ENCODE peak calls at places on chromosomes 2 and 18, in six cellular contexts. W is H1, P is HepG2, O is K562, K is HCT116, D is SK-N-SH. G is an unnamed sample.

GRCh38 chr2:100262555-100263320 is 59.6 kb downstream of the LONRF2 start:
- DNase-seq in K (peak), P (peak), D (peak), O (peak), W (peak), G (peak)

GRCh38 chr2:26644188-26644835 is 3.1 kb upstream of the CIB4 start:
- DNase-seq in W (peak), D (no peak), P (no peak), K (no peak), O (no peak), G (no peak)

GRCh38 chr2:3472296-3472695 is 47.0 kb downstream of the ADI1 start:
- DNase-seq in O (no peak), D (no peak), K (no peak), P (no peak), W (no peak), G (no peak)

GRCh38 chr2:64485961-64486360 is 32.0 kb downstream of the LGALSL start:
- DNase-seq in P (no peak), W (no peak), D (no peak), K (no peak), O (no peak), G (no peak)

GRCh38 chr2:233688341-233688740 is 4.3 kb upstream of the UGT1A6 start:
- DNase-seq in K (no peak), W (no peak), P (no peak), O (no peak), D (no peak), G (no peak)

GRCh38 chr2:5938566-5938896 is 246.3 kb downstream of the SOX11 start:
- DNase-seq in O (no peak), W (peak), K (no peak), P (peak), D (no peak), G (peak)

GRCh38 chr2:67272195-67272594 is 124.9 kb upstream of the ETAA1 start:
- DNase-seq in D (no peak), K (no peak), O (no peak), W (no peak), P (no peak), G (no peak)

GRCh38 chr2:215880970-215881369 is 132.4 kb downstream of the MREG start:
- DNase-seq in P (no peak), K (no peak), W (no peak), D (no peak), O (no peak), G (no peak)

GRCh38 chr2:146764301-146764700 is 1080.5 kb upstream of the ACVR2A start:
- DNase-seq in P (no peak), W (no peak), D (no peak), K (no peak), O (no peak), G (no peak)

GRCh38 chr2:161169335-161169734 is 9.1 kb downstream of the TANK start:
- DNase-seq in O (no peak), P (no peak), W (no peak), D (no peak), K (no peak), G (no peak)

GRCh38 chr2:102294802-102295489 is 16.4 kb upstream of the IL1RL1 start:
- DNase-seq in O (no peak), W (no peak), D (no peak), P (no peak), K (no peak), G (no peak)
- TF ChIP-seq JUND in O (no peak), W (no peak), D (no peak), P (no peak), K (no peak), G (no peak)

GRCh38 chr2:127498386-127498785 is 27.9 kb downstream of the IWS1 start:
- DNase-seq in K (no peak), D (no peak), O (no peak), P (peak), W (no peak), G (no peak)
- TF ChIP-seq JUND in K (no peak), D (no peak), O (no peak), P (no peak), W (no peak), G (no peak)

DNA sequence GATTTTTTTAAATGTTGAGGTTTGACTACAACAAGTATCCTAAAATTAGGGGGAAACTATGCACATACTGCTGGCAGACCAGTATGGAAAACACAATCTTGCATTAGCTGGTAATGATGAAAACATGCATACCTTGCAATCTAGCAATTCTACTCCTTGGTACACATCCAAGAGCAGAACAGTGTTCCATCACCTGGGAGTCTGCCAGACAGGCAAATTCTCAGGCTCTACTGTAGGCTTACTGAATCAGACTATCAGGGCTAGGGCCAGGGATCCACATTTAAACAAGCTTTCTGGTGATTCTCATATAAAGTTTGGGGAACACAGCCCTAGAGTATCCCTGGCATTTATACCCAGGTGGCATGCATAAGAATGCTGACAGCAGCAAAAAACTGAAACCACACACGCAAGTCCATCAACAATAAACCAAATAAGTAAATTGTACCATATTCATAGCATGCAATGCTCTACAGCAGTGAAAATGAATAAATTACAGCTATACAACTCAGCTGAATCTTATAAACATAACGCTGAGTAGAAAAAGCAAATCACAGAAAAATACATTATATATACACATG is 13.6 kb downstream of the CDH2 start:
- DNase-seq in K (no peak), D (no peak), O (no peak), P (no peak), W (no peak), G (no peak)
- TF ChIP-seq JUND in K (no peak), D (no peak), O (no peak), P (no peak), W (no peak), G (no peak)

DNA sequence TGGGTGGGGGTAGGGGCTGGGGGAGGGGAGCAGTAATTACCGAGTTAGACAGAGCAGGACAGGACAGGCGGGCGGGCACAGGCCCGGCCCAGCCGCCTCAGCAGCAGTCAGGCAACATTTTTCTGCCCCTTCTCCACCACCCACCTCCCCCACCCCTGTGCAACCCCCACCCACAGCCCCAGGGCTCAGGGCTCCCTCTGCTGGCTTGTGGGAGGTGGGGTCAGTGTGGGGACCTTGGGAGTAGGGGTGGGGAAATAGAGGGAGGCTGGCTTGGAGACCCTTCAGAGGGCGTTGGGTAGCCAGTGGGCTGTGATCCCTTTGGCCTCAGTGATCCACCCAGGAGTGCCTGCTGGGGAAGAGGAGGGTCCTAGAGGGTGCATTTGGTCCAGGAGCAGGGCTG is 6.4 kb downstream of the WNT6 start:
- DNase-seq in O (no peak), D (no peak), P (no peak), W (no peak), K (no peak), G (no peak)
- TF ChIP-seq JUND in O (no peak), D (no peak), P (no peak), W (no peak), K (no peak), G (no peak)

GRCh38 chr2:129744649-129745048 is 234.8 kb upstream of the RAB6C start:
- DNase-seq in K (no peak), W (no peak), O (no peak), P (no peak), D (no peak), G (no peak)

GRCh38 chr2:129751409-129751808 is 228.1 kb upstream of the RAB6C start:
- DNase-seq in D (no peak), K (no peak), W (no peak), O (no peak), P (no peak), G (no peak)

GRCh38 chr2:129747500-129748125 is 231.9 kb upstream of the RAB6C start:
- DNase-seq in P (no peak), W (no peak), D (no peak), K (no peak), O (no peak), G (no peak)

GRCh38 chr2:129748250-129748649 is 231.2 kb upstream of the RAB6C start:
- DNase-seq in W (no peak), D (no peak), O (no peak), P (no peak), K (no peak), G (no peak)

DNA sequence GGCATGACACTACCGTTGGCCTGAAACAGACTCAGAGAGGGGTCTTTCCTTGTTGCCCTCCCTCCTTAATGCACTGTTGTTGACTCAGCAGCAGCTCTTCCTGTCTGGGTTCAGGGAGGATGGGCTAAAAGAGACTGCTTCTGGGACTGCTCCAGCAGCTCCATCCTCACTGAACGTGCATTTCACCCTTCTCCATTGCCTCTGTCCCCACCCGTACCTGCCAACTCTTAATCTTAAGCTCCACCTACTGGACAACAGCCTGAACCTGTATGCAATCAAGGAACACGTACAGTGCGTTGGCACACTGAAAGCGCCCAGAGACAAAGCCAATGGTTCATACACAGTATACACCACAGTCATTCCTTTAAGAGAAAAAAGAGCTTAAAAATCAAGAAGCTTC is 230.8 kb upstream of the RAB6C start:
- DNase-seq in K (peak), D (no peak), P (peak), W (no peak), O (no peak), G (peak)
- TF ChIP-seq JUND in K (no peak), D (no peak), P (no peak), W (no peak), O (no peak), G (no peak)

GRCh38 chr18:23844991-23845680 is 155.9 kb downstream of the LAMA3 start:
- DNase-seq in P (no peak), O (no peak), W (no peak), K (no peak), D (no peak), G (no peak)
- TF ChIP-seq JUND in P (no peak), O (no peak), W (no peak), K (no peak), D (no peak), G (no peak)

DNA sequence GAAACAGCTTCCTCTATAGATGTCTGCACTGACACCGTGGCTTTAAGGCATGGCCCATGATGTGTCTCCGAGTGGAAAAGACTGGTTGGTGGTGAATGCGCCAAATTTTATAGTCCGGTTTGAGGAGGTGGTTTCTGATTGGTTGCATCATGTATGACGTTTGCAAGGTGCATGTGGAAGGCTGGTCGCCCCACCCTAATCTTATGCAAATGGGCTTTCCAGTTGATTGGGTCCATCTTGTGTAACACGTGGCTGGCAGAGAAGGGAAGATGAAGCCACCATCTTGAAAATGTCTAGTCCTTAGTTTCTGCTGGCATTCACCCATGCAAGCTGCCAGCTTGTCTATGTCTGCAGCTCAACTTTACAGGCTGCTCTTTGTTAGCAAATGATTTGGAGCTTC is 132.2 kb downstream of the PIK3C3 start:
- DNase-seq in K (no peak), W (no peak), P (no peak), D (no peak), O (peak), G (no peak)
- TF ChIP-seq JUND in K (no peak), W (no peak), P (no peak), D (no peak), O (no peak), G (no peak)

GRCh38 chr18:6373187-6373586 is 41.5 kb downstream of the L3MBTL4 start:
- DNase-seq in K (no peak), W (no peak), O (no peak), P (peak), D (no peak), G (no peak)
- TF ChIP-seq JUND in K (no peak), W (no peak), O (no peak), P (no peak), D (no peak), G (no peak)

GRCh38 chr2:217071416-217071815 is 211.6 kb upstream of the TNP1 start:
- DNase-seq in P (no peak), K (no peak), W (no peak), O (no peak), D (no peak), G (no peak)
- TF ChIP-seq JUND in P (no peak), K (no peak), W (no peak), O (no peak), D (no peak), G (no peak)

DNA sequence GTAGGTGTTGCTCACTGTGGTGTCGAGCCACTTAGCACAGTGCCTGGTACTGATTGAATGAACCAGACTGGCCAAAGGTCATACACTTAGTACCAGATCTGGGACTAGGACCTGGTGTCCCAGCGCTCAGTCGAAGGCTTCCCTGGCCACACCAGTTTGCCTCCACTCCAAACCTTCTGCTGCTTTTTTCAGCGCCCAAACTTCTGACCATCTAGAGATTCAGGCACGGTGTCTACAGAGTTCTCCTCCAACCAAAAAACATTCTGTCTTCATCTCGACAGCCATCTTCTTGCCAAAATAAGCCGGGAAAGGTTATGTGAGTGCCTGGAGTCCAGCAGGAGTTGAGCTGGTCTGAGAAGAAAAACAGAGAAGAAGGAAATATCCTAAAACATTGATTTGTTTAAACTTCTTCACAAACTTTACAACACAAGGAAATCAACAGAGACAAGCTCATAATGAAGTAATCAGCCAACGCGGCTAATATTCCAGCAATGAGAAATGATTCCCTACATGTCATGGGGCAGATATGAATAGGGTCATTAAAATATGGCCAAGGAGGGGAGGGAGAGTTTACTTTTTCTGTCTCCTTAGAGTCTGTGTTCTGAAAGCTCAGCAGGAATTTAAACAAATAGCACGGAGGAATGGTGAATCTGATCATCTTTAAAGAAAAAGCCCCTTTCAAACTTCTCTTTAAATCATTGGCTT is 2.3 kb upstream of the GLI2 start:
- DNase-seq in D (no peak), P (no peak), K (no peak), O (no peak), W (no peak), G (no peak)
- TF ChIP-seq JUND in D (no peak), P (no peak), K (no peak), O (no peak), W (no peak), G (no peak)